ENCODE peak calls at places on chromosomes 16 and 17, in five cellular contexts. I is NCI-H1105, C is nucleus accumbens, Z is EL, O is fibroblast of the aortic adventitia. G is an unnamed sample.

GRCh38 chr16:10509534-10510025 is 70.8 kb downstream of the EMP2 start:
- DNase-seq in I (peak), C (peak), Z (peak), O (peak), G (peak)

GRCh38 chr17:72591500-72592241 is 470.9 kb downstream of the SOX9 start:
- DNase-seq in I (peak), C (no peak), Z (peak), O (peak), G (peak)

GRCh38 chr16:68658258-68658973 is 13.3 kb downstream of the CDH3 start:
- DNase-seq in I (no peak), C (no peak), Z (peak), O (peak), G (no peak)

GRCh38 chr17:59607061-59607460 is 12.6 kb upstream of the CLTC start:
- DNase-seq in I (no peak), C (no peak), Z (no peak), O (no peak), G (no peak)

GRCh38 chr16:1300664-1301476 is 8.6 kb upstream of the UBE2I start:
- DNase-seq in I (no peak), C (no peak), Z (peak), O (peak), G (peak)

GRCh38 chr17:80566054-80566400 is 21.4 kb downstream of the RPTOR start:
- DNase-seq in I (no peak), C (no peak), Z (no peak), O (no peak), G (no peak)

GRCh38 chr17:20073056-20073979 is 64.2 kb downstream of the SPECC1 start:
- DNase-seq in I (no peak), C (no peak), Z (no peak), O (peak), G (no peak)

GRCh38 chr17:63406689-63407330 is 39.3 kb downstream of the CYB561 start:
- DNase-seq in I (peak), C (no peak), Z (peak), O (peak), G (peak)

GRCh38 chr16:67883146-67883871 is 1.4 kb upstream of the NRN1L start:
- DNase-seq in I (no peak), C (no peak), Z (no peak), O (no peak), G (no peak)

GRCh38 chr17:79746955-79747507 is 16.3 kb downstream of the ENPP7 start:
- DNase-seq in I (no peak), C (no peak), Z (no peak), O (peak), G (no peak)

GRCh38 chr16:79393121-79393520 is 207.4 kb downstream of the MAF start:
- DNase-seq in I (no peak), C (no peak), Z (no peak), O (no peak), G (no peak)

GRCh38 chr17:63445571-63446217 is 412 bp downstream of the CYB561 start:
- DNase-seq in I (peak), C (no peak), Z (peak), O (peak), G (peak)

GRCh38 chr17:43581581-43581980 is 35.4 kb upstream of the ETV4 start:
- DNase-seq in I (no peak), C (no peak), Z (no peak), O (no peak), G (no peak)

GRCh38 chr17:63185420-63185819 is 219.4 kb downstream of the TANC2 start:
- DNase-seq in I (no peak), C (no peak), Z (peak), O (peak), G (no peak)

GRCh38 chr16:57609541-57610401 is 18.7 kb upstream of the ADGRG1 start:
- DNase-seq in I (no peak), C (no peak), Z (no peak), O (peak), G (peak)

GRCh38 chr17:76791053-76791980 is 53.4 kb downstream of the MFSD11 start:
- DNase-seq in I (no peak), C (no peak), Z (peak), O (peak), G (no peak)

GRCh38 chr17:73338050-73338491 is 26.3 kb upstream of the CDC42EP4 start:
- DNase-seq in I (no peak), C (no peak), Z (peak), O (peak), G (no peak)

GRCh38 chr17:35243459-35244204 is 760 bp downstream of the SLFN5 start:
- DNase-seq in I (no peak), C (no peak), Z (peak), O (peak), G (no peak)

GRCh38 chr17:28446716-28447395 is 26.6 kb upstream of the SLC13A2 start:
- DNase-seq in I (no peak), C (no peak), Z (no peak), O (no peak), G (no peak)

GRCh38 chr17:58932956-58933355 is 173.7 kb downstream of the TRIM37 start:
- DNase-seq in I (no peak), C (no peak), Z (no peak), O (no peak), G (no peak)

GRCh38 chr16:47774661-47775060 is 313.5 kb downstream of the PHKB start:
- DNase-seq in I (no peak), C (no peak), Z (peak), O (peak), G (no peak)

GRCh38 chr17:78597923-78598545 is 20.8 kb upstream of the DNAH17 start:
- DNase-seq in I (no peak), C (no peak), Z (peak), O (peak), G (no peak)

GRCh38 chr16:52451971-52452421 is 94.9 kb downstream of the TOX3 start:
- DNase-seq in I (no peak), C (no peak), Z (no peak), O (no peak), G (no peak)

GRCh38 chr17:80510132-80510531 is 33.7 kb upstream of the NPTX1 start:
- DNase-seq in I (no peak), C (no peak), Z (no peak), O (no peak), G (no peak)

GRCh38 chr16:70638814-70639792 is 7.3 kb upstream of the IL34 start:
- DNase-seq in I (no peak), C (no peak), Z (peak), O (peak), G (no peak)

GRCh38 chr16:17396762-17397498 is 73.8 kb downstream of the XYLT1 start:
- DNase-seq in I (peak), C (no peak), Z (no peak), O (peak), G (peak)

GRCh38 chr16:24721830-24722238 is 7.6 kb upstream of the TNRC6A start:
- DNase-seq in I (no peak), C (no peak), Z (no peak), O (no peak), G (no peak)

GRCh38 chr17:7797976-7798375 is 36.0 kb upstream of the KDM6B start:
- DNase-seq in I (no peak), C (no peak), Z (no peak), O (no peak), G (no peak)

GRCh38 chr17:56913000-56913866 is 616 bp downstream of the TRIM25 start:
- DNase-seq in I (peak), C (no peak), Z (no peak), O (no peak), G (peak)

GRCh38 chr17:68662037-68662432 is 60.9 kb upstream of the FAM20A start:
- DNase-seq in I (no peak), C (no peak), Z (no peak), O (no peak), G (no peak)

GRCh38 chr17:66704858-66705257 is 130.1 kb upstream of the CACNG5 start:
- DNase-seq in I (no peak), C (no peak), Z (no peak), O (no peak), G (no peak)